ENCODE peak calls at places on chromosomes 7 and 10, in five cellular contexts. C, N, O, U and A are unnamed samples.

GRCh38 chr7:127907638-127908040 is 123.6 kb downstream of the LRRC4 start:
- DNase-seq in C (no peak), N (no peak), O (no peak), U (no peak), A (no peak)

GRCh38 chr10:69696073-69696731 is 66.2 kb downstream of the FAM241B start:
- DNase-seq in C (peak), N (no peak), O (peak), U (no peak), A (peak)

GRCh38 chr10:18713077-18713476 is 53.8 kb downstream of the ARL5B start:
- DNase-seq in C (no peak), N (no peak), O (peak), U (no peak), A (no peak)

GRCh38 chr10:60856405-60856804 is 78.1 kb downstream of the CDK1 start:
- DNase-seq in C (no peak), N (no peak), O (no peak), U (no peak), A (no peak)

GRCh38 chr7:99407849-99408346 is 499 bp downstream of the PDAP1 start:
- DNase-seq in C (peak), N (peak), O (peak), U (peak), A (peak)

GRCh38 chr7:157423348-157423747 is 86.5 kb downstream of the DNAJB6 start:
- DNase-seq in C (no peak), N (no peak), O (no peak), U (no peak), A (no peak)

GRCh38 chr10:63003816-63004453 is 129.2 kb upstream of the NRBF2 start:
- DNase-seq in C (no peak), N (no peak), O (no peak), U (no peak), A (no peak)

GRCh38 chr7:101545441-101546190 is 83.5 kb downstream of the MYL10 start:
- DNase-seq in C (no peak), N (no peak), O (no peak), U (no peak), A (no peak)

GRCh38 chr7:145978769-145979168 is 137.8 kb upstream of the CNTNAP2 start:
- DNase-seq in C (no peak), N (no peak), O (no peak), U (no peak), A (no peak)

GRCh38 chr10:11051001-11051324 is 33.3 kb downstream of the CELF2 start:
- DNase-seq in C (no peak), N (no peak), O (no peak), U (no peak), A (no peak)

GRCh38 chr10:19788075-19788686 is 28.1 kb upstream of the PLXDC2 start:
- DNase-seq in C (no peak), N (peak), O (peak), U (no peak), A (no peak)

GRCh38 chr10:110434477-110435096 is 63.1 kb upstream of the DUSP5 start:
- DNase-seq in C (no peak), N (no peak), O (no peak), U (no peak), A (peak)
- TF ChIP-seq POLR2A in C (no peak), N (no peak), O (no peak), U (no peak), A (no peak)

DNA sequence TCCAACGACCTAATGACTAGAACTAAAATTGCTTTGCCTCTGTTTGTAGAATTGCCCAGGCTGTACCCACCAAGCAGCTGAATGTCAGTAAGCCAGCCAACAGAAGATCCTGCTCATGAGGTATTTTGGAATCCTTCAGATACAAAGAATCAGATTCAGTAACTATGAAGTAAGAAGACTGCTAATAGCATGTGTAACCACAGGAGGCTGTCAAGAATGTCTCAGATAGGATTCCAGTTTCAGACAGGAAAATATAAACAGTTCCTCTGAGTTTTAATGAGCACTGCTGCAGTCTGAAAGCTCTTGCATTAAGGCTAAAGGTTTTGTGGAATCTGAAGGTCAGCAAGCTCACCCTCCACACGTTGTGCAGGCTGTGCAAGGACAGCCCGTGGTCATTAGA is 112.6 kb upstream of the ADAM12 start:
- DNase-seq in C (no peak), N (no peak), O (no peak), U (no peak), A (no peak)
- H3K27ac ChIP-seq in C (no peak), N (no peak), O (peak), U (no peak), A (no peak)

DNA sequence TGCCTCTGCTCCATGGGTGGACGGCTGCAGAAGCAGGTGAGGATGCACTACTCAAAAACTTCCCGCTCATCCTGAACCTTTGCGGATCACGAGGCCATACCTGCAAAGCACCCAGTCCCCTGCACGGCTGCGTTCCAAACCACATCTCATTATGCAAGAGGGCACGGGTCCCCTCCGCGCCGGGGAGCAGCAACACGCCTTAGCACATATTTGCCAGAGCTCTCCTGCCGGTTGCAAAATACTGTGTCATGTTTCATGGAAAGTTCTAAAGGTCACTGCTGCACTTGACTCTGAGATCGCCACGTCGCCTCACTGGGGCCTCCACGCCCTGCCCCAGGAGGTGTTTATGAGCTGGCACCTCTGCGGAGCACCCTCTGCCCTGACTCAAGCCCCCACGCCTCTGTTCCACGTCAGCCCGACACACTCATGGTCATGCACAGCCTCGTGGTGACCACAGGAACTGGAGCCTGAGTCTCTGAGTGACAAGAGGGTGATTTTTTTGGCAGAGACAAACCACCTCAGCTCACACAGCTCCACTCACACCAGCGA is 131.8 kb downstream of the PRKAG2 start:
- DNase-seq in C (no peak), N (peak), O (peak), U (peak), A (no peak)
- TF ChIP-seq POLR2A in C (no peak), N (no peak), O (no peak), U (no peak), A (no peak)

GRCh38 chr7:116806046-116806944 is 56.1 kb upstream of the CAPZA2 start:
- DNase-seq in C (no peak), N (no peak), O (no peak), U (no peak), A (no peak)
- H3K27ac ChIP-seq in C (no peak), N (peak), O (peak), U (no peak), A (no peak)

GRCh38 chr7:106285051-106285800 is 443 bp upstream of the NAMPT start:
- DNase-seq in C (peak), N (peak), O (peak), U (peak), A (peak)
- TF ChIP-seq POLR2A in C (peak), N (peak), O (peak), U (no peak), A (peak)

GRCh38 chr10:128316925-128317324 is 190.7 kb upstream of the MKI67 start:
- DNase-seq in C (no peak), N (no peak), O (no peak), U (no peak), A (no peak)

GRCh38 chr10:128316327-128316726 is 190.1 kb upstream of the MKI67 start:
- DNase-seq in C (no peak), N (no peak), O (no peak), U (no peak), A (no peak)

GRCh38 chr10:128322106-128322505 is 195.9 kb upstream of the MKI67 start:
- DNase-seq in C (no peak), N (no peak), O (no peak), U (no peak), A (no peak)

GRCh38 chr10:128318366-128318765 is 192.1 kb upstream of the MKI67 start:
- DNase-seq in C (no peak), N (no peak), O (no peak), U (no peak), A (no peak)

GRCh38 chr10:128318868-128319267 is 192.6 kb upstream of the MKI67 start:
- DNase-seq in C (no peak), N (no peak), O (no peak), U (no peak), A (no peak)
- H3K27ac ChIP-seq in C (no peak), N (no peak), O (no peak), U (no peak), A (no peak)